ENCODE peak calls at places on chromosomes 2 and 18, in eight cellular contexts. H is ovary, G is GM12865, I is heart right ventricle, C is thoracic aorta, B is lower lobe of right lung, M is mesendoderm, Y is GM23248. D is an unnamed sample.

GRCh38 chr18:41828137-41828536 is 126.9 kb upstream of the PIK3C3 start:
- DNase-seq in Y (no peak), I (no peak), C (no peak), B (no peak), M (peak; percentile 49), G (no peak), H (no peak), D (no peak)

GRCh38 chr2:127968610-127969339 is 59.1 kb downstream of the SAP130 start:
- DNase-seq in I (no peak), B (no peak), C (no peak), H (no peak), G (no peak), M (no peak), Y (peak; percentile 41), D (no peak)

GRCh38 chr18:68520406-68521075 is 194.4 kb downstream of the TMX3 start:
- DNase-seq in M (no peak), B (no peak), I (no peak), H (no peak), G (no peak), Y (peak; percentile 45), C (no peak), D (peak; percentile 66)

GRCh38 chr2:189522435-189523151 is 58.0 kb downstream of the SLC40A1 start:
- DNase-seq in Y (no peak), I (no peak), C (no peak), B (no peak), H (no peak), G (no peak), M (peak; percentile 23), D (peak; percentile 46)

GRCh38 chr2:128986026-128986720 is 667.5 kb upstream of the HS6ST1 start:
- DNase-seq in H (no peak), B (no peak), M (peak; percentile 19), I (no peak), Y (no peak), C (no peak), G (no peak), D (no peak)

GRCh38 chr18:13381907-13382682 is 163.5 kb downstream of the LDLRAD4 start:
- DNase-seq in G (peak; percentile 22), H (peak; percentile 46), I (peak; percentile 84), M (no peak), B (peak; percentile 84), Y (peak; percentile 78), C (peak; percentile 46), D (peak; percentile 57)

GRCh38 chr2:9199716-9200633 is 6.6 kb upstream of the ASAP2 start:
- DNase-seq in C (no peak), H (no peak), Y (peak; percentile 83), M (no peak), G (no peak), I (no peak), B (no peak), D (peak; percentile 65)

GRCh38 chr18:56890632-56891031 is 239.5 kb downstream of the WDR7 start:
- DNase-seq in M (peak; percentile 92), H (no peak), G (no peak), B (no peak), I (no peak), C (no peak), Y (peak; percentile 87), D (peak; percentile 90)

DNA sequence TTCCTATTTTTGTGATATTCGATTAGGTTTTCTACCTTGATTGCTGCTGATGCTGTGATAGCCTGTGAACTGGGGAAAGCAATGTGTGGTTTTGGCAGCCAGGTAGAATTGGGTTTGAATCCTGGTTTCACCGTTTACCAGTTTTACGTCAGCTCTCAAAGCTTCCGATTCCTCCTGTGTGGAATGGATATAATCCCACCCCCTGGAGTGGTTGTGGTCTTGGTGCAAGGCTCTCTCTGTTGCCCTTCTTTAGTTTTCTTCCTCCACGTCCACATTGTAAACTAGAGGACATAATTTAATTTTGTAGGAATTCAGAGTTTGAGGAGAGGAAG is 45.0 kb downstream of the PHLPP1 start:
- DNase-seq in M (peak; percentile 84), I (no peak), C (no peak), G (no peak), Y (no peak), B (no peak), H (no peak), D (no peak)
- H3K4me3 ChIP-seq in M (no peak overlapping the region), I (no peak overlapping the region), C (no peak overlapping the region), G (no peak overlapping the region), Y (no peak overlapping the region), B (no peak overlapping the region), H (no peak overlapping the region), D (no peak overlapping the region)

GRCh38 chr2:213129311-213129710 is 22.1 kb downstream of the IKZF2 start:
- DNase-seq in M (no peak), C (no peak), I (no peak), G (no peak), B (no peak), H (no peak), Y (no peak), D (no peak)
- H3K4me3 ChIP-seq in M (no peak overlapping the region), C (no peak overlapping the region), I (no peak overlapping the region), G (no peak overlapping the region), B (no peak overlapping the region), H (no peak overlapping the region), Y (no peak overlapping the region), D (no peak overlapping the region)

DNA sequence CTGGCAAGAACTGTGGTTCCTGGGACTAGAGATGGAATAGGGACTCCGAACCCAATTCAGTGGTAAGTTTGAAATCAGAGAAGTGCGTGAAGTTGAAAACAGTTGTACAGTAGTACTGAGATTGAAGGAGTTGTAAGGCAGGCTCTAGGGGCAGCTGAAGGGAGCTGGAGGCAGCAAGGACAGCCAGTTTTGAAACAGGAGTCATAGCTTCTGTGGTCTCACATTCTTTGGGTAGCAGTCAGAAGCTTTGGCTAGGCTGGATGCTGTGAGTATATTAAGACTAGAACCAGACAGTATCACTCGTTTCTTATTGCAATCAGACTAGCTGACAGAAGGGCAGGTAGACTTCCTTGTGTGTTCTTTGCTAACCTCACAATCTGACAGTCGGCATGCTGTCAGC is 64.5 kb upstream of the ADAM23 start:
- DNase-seq in Y (peak; percentile 60), H (no peak), C (no peak), M (no peak), B (no peak), I (no peak), G (no peak), D (peak; percentile 11)
- H3K4me3 ChIP-seq in Y (no peak overlapping the region), H (no peak overlapping the region), C (no peak overlapping the region), M (no peak overlapping the region), B (no peak overlapping the region), I (no peak overlapping the region), G (no peak overlapping the region), D (no peak overlapping the region)

GRCh38 chr18:9696112-9696511 is 12.0 kb upstream of the RAB31 start:
- DNase-seq in M (no peak), I (no peak), C (no peak), H (no peak), G (no peak), Y (no peak), B (no peak), D (no peak)
- H3K4me3 ChIP-seq in M (no peak overlapping the region), I (no peak overlapping the region), C (no peak overlapping the region), H (no peak overlapping the region), G (no peak overlapping the region), Y (no peak overlapping the region), B (no peak overlapping the region), D (no peak overlapping the region)

GRCh38 chr2:173584676-173585453 is 230.2 kb downstream of the CDCA7 start:
- DNase-seq in H (no peak), G (no peak), M (no peak), I (no peak), B (no peak), C (no peak), Y (no peak), D (no peak)

GRCh38 chr2:173593109-173593508 is 238.4 kb downstream of the CDCA7 start:
- DNase-seq in H (no peak), M (no peak), C (no peak), B (no peak), G (no peak), I (no peak), Y (no peak), D (no peak)

GRCh38 chr2:173589604-173590277 is 235.1 kb downstream of the CDCA7 start:
- DNase-seq in Y (no peak), I (no peak), C (no peak), H (no peak), B (no peak), G (no peak), M (no peak), D (peak; percentile 38)

GRCh38 chr2:173590278-173590811 is 235.7 kb downstream of the CDCA7 start:
- DNase-seq in C (peak; percentile 16), B (peak; percentile 61), M (no peak), I (peak; percentile 83), G (no peak), H (no peak), Y (peak; percentile 96), D (peak; percentile 98)

DNA sequence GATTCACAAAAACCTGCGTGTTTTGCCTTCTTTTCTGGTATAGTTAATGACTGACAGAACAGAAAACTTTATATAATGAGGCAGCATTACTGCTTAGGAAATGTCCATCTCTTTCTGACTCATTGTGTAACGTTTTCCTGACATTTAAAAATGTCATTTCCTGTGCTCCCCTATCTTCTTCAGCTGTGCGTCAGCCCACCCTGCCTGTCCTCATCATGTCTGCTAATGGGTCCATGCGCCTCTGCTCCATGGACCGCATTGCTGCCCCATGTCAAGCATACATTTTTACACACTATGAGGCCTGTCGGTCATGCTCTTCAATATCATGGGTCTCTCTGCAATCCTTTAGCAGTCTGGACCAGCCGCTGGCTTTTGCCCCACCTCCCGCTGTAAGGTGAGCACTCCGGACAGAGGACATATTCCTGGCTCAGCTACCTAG is 234.3 kb downstream of the CDCA7 start:
- DNase-seq in B (no peak), G (no peak), I (no peak), Y (no peak), C (no peak), H (no peak), M (no peak), D (peak; percentile 7)
- H3K4me3 ChIP-seq in B (no peak overlapping the region), G (no peak overlapping the region), I (no peak overlapping the region), Y (no peak overlapping the region), C (no peak overlapping the region), H (no peak overlapping the region), M (no peak overlapping the region), D (no peak overlapping the region)

GRCh38 chr2:150060341-150060740 is 427.1 kb downstream of the RND3 start:
- DNase-seq in Y (peak; percentile 41), H (no peak), G (no peak), M (peak; percentile 34), C (no peak), I (no peak), B (no peak), D (no peak)
- H3K4me3 ChIP-seq in Y (no peak overlapping the region), H (no peak overlapping the region), G (no peak overlapping the region), M (no peak overlapping the region), C (no peak overlapping the region), I (no peak overlapping the region), B (no peak overlapping the region), D (no peak overlapping the region)

D was measured in fibroblast of mammary gland.